ENCODE peak calls at places on chromosomes 3 and 15, in four cellular contexts. L is NCI-H510A treated with DMSO at 0.1 percent for 48 hours, E is foreskin melanocyte, O is MCF 10A. U is an unnamed sample.

GRCh38 chr3:194395767-194396527 is 3.1 kb downstream of the GP5 start:
- DNase-seq in L (peak), E (peak), O (no peak), U (no peak)

GRCh38 chr3:192326656-192327055 is 400.7 kb downstream of the FGF12 start:
- DNase-seq in L (no peak), E (no peak), O (no peak), U (no peak)

GRCh38 chr15:90001062-90001682 is at the start of gene ZNF710:
- DNase-seq in L (peak), E (peak), O (peak), U (no peak)

GRCh38 chr3:41116851-41117250 is 82.5 kb upstream of the CTNNB1 start:
- DNase-seq in L (no peak), E (no peak), O (no peak), U (no peak)

GRCh38 chr3:32844914-32845313 is 27.1 kb downstream of the TRIM71 start:
- DNase-seq in L (no peak), E (no peak), O (peak), U (no peak)

GRCh38 chr15:72166716-72167417 is 30.7 kb downstream of the GRAMD2A start:
- DNase-seq in L (no peak), E (no peak), O (no peak), U (no peak)

GRCh38 chr15:66934315-66934930 is 131.0 kb upstream of the SMAD3 start:
- DNase-seq in L (no peak), E (no peak), O (no peak), U (no peak)

GRCh38 chr15:41438206-41438605 is 21.3 kb downstream of the RTF1 start:
- DNase-seq in L (no peak), E (no peak), O (no peak), U (no peak)

GRCh38 chr3:43531835-43532234 is 90.0 kb downstream of the ANO10 start:
- DNase-seq in L (no peak), E (no peak), O (peak), U (no peak)

GRCh38 chr15:75646944-75647364 is 758 bp upstream of the SNX33 start:
- DNase-seq in L (peak), E (no peak), O (peak), U (no peak)

GRCh38 chr15:80265021-80265420 is 13.0 kb upstream of the CTXND1 start:
- DNase-seq in L (no peak), E (no peak), O (no peak), U (no peak)

GRCh38 chr3:107432646-107433045 is 55.4 kb downstream of the CCDC54 start:
- DNase-seq in L (no peak), E (no peak), O (no peak), U (peak)

GRCh38 chr3:43892535-43892934 is 201.8 kb downstream of the ABHD5 start:
- DNase-seq in L (peak), E (no peak), O (no peak), U (peak)

GRCh38 chr3:39109086-39109485 is 1.6 kb downstream of the TTC21A start:
- DNase-seq in L (no peak), E (no peak), O (no peak), U (no peak)

GRCh38 chr15:77966540-77967290 is 110.8 kb downstream of the TBC1D2B start:
- DNase-seq in L (peak), E (no peak), O (peak), U (peak)

GRCh38 chr15:39204031-39204430 is 376.8 kb upstream of the THBS1 start:
- DNase-seq in L (no peak), E (no peak), O (no peak), U (no peak)

GRCh38 chr15:74311734-74312444 is 55.6 kb downstream of the CYP11A1 start:
- DNase-seq in L (peak), E (no peak), O (peak), U (peak)

GRCh38 chr3:135125171-135125801 is 330.2 kb downstream of the EPHB1 start:
- DNase-seq in L (no peak), E (peak), O (peak), U (no peak)

GRCh38 chr3:43213631-43214030 is 72.7 kb upstream of the SNRK start:
- DNase-seq in L (no peak), E (no peak), O (no peak), U (no peak)

GRCh38 chr3:52024765-52025452 is 29.2 kb upstream of the RPL29 start:
- DNase-seq in L (no peak), E (no peak), O (no peak), U (no peak)

GRCh38 chr15:39788108-39788507 is 5.5 kb upstream of the FSIP1 start:
- DNase-seq in L (no peak), E (no peak), O (peak), U (no peak)

GRCh38 chr15:44216958-44217357 is 21.9 kb upstream of the FRMD5 start:
- DNase-seq in L (no peak), E (no peak), O (no peak), U (no peak)

GRCh38 chr3:85846940-85847339 is 888.2 kb downstream of the CADM2 start:
- DNase-seq in L (no peak), E (no peak), O (no peak), U (no peak)

GRCh38 chr15:51405646-51406194 is 64.3 kb downstream of the GLDN start:
- DNase-seq in L (no peak), E (no peak), O (no peak), U (no peak)

GRCh38 chr3:149000207-149000745 is 8.9 kb downstream of the GYG1 start:
- DNase-seq in L (no peak), E (no peak), O (peak), U (no peak)

GRCh38 chr3:85801955-85802354 is 843.2 kb downstream of the CADM2 start:
- DNase-seq in L (peak), E (no peak), O (peak), U (peak)

GRCh38 chr3:184620101-184620798 is 58.7 kb downstream of the EPHB3 start:
- DNase-seq in L (peak), E (no peak), O (peak), U (no peak)

GRCh38 chr15:90101130-90101968 is 919 bp downstream of the IDH2 start:
- DNase-seq in L (peak), E (no peak), O (no peak), U (peak)

GRCh38 chr3:16824085-16824696 is 60.6 kb upstream of the PLCL2 start:
- DNase-seq in L (no peak), E (no peak), O (no peak), U (no peak)

GRCh38 chr3:196082471-196082971 is 631 bp upstream of the TFRC start:
- DNase-seq in L (peak), E (no peak), O (no peak), U (no peak)

GRCh38 chr3:175728566-175728965 is 869.4 kb downstream of the NAALADL2 start:
- DNase-seq in L (no peak), E (no peak), O (no peak), U (no peak)

GRCh38 chr3:78666458-78666800 is 1101.4 kb downstream of the ROBO1 start:
- DNase-seq in L (no peak), E (no peak), O (peak), U (no peak)

GRCh38 chr3:170058127-170058526 is 20.3 kb downstream of the GPR160 start:
- DNase-seq in L (no peak), E (no peak), O (no peak), U (no peak)

U was measured in SHP77 treated with DMSO at 0.1 percent for 48 hours.